ENCODE peak calls at places on chromosome 20, in seven cellular contexts. P is thoracic aorta; X is CD4-positive, alpha-beta T cell; G is A673; S is GM12878; Y is HFFc6; M is AG09319. A is an unnamed sample.

GRCh38 chr20:48827880-48828733 is at the start of gene PREX1:
- DNase-seq in X (peak; percentile 77), M (peak; percentile 54), Y (no peak), G (peak; percentile 96), P (no peak), S (no peak), A (peak; percentile 81)

GRCh38 chr20:9613871-9614270 is 99.5 kb downstream of the LAMP5 start:
- DNase-seq in S (no peak), Y (no peak), P (no peak), G (no peak), M (no peak), X (no peak), A (no peak)

GRCh38 chr20:10696650-10697049 is 22.9 kb upstream of the JAG1 start:
- DNase-seq in M (no peak), X (no peak), G (peak; percentile 35), S (no peak), Y (no peak), P (no peak), A (no peak)

GRCh38 chr20:61353261-61353995 is 101.4 kb downstream of the CDH4 start:
- DNase-seq in Y (no peak), S (no peak), G (no peak), P (no peak), M (no peak), X (no peak), A (peak; percentile 27)

GRCh38 chr20:20343886-20344381 is 24.0 kb upstream of the INSM1 start:
- DNase-seq in P (no peak), G (no peak), S (no peak), M (no peak), X (no peak), Y (no peak), A (no peak)

GRCh38 chr20:57807418-57808265 is 97.8 kb upstream of the PMEPA1 start:
- DNase-seq in P (no peak), G (no peak), Y (no peak), S (no peak), M (no peak), X (no peak), A (no peak)

GRCh38 chr20:62473200-62473585 is 2.6 kb downstream of the GATA5 start:
- DNase-seq in M (no peak), S (no peak), P (no peak), Y (no peak), G (no peak), X (no peak), A (no peak)

GRCh38 chr20:41616228-41616627 is 1.9 kb downstream of the CHD6 start:
- DNase-seq in P (no peak), S (no peak), G (no peak), M (no peak), Y (no peak), X (no peak), A (no peak)

GRCh38 chr20:62535282-62535811 is 59.6 kb upstream of the GATA5 start:
- DNase-seq in S (no peak), X (no peak), Y (no peak), G (no peak), P (no peak), M (no peak), A (no peak)

GRCh38 chr20:36285746-36286447 is 20.2 kb upstream of the DLGAP4 start:
- DNase-seq in P (no peak), M (no peak), S (no peak), Y (no peak), G (no peak), X (no peak), A (no peak)

GRCh38 chr20:54681869-54682268 is 206.5 kb downstream of the DOK5 start:
- DNase-seq in S (no peak), X (no peak), Y (no peak), G (no peak), M (no peak), P (no peak), A (no peak)

GRCh38 chr20:63314015-63314471 is 21.1 kb downstream of the COL20A1 start:
- DNase-seq in S (no peak), P (no peak), Y (no peak), G (no peak), X (no peak), M (no peak), A (no peak)

GRCh38 chr20:53262294-53262840 is 290.2 kb downstream of the TSHZ2 start:
- DNase-seq in X (no peak), G (peak; percentile 3), S (no peak), M (no peak), Y (no peak), P (no peak), A (no peak)

DNA sequence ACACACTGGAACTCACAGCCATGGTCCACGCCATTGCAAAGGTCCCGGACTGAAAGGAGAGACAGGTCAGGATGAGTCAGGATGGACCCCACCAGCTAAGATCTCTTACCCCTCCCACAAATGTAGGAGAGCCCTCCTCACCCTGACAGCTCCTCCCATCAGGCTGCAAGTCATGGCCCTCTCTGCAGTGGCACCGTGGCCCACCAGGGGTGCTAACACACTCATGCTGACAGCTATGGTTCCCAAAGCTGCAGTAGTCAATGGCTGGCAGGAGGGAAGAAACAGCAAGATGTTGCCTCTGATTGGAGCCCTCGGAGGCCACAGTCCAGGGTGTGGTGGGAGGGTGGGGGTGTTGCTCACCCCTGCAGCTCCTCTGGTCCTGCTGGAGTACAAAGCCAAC is 5.7 kb upstream of the RBPJL start:
- DNase-seq in P (no peak), Y (peak; percentile 32), G (peak; percentile 79), X (no peak), S (no peak), M (no peak), A (no peak)
- TF ChIP-seq CTCF in P (no peak), Y (peak; percentile 63), G (peak; percentile 60), X (no peak), S (peak; percentile 66), M (peak; percentile 6), A (peak; percentile 41)

DNA sequence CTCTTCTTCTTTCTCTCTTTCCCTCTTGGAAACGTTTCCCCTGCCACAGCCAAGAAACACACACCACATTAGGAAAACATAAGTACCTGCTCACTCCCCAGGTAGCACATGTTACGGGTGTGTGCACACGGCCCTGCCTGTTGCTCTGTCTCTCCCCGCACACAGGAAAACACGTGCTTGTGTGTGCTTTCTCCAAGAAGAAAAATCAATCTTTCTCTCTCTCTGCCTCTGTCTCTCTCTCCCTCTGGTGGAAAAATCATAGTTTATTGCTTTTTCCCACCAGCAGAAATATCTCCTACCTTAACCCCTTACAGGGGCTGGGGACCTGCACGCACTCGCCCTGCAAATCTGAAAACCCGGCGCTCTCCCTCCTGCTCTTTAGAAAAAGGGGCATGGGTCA is 102.3 kb downstream of the EDN3 start:
- DNase-seq in P (no peak), S (no peak), G (no peak), Y (no peak), X (no peak), M (no peak), A (no peak)
- TF ChIP-seq CTCF in P (no peak), S (no peak), G (no peak), Y (no peak), X (no peak), M (no peak), A (no peak)

GRCh38 chr20:25195014-25195961 is at the start of gene ENTPD6:
- DNase-seq in P (peak; percentile 50), G (peak; percentile 95), X (peak; percentile 91), Y (peak; percentile 67), M (peak; percentile 59), S (peak; percentile 63), A (peak; percentile 80)

GRCh38 chr20:25194333-25194972 is 1.1 kb upstream of the ENTPD6 start:
- DNase-seq in Y (no peak), P (no peak), X (no peak), M (no peak), S (no peak), G (no peak), A (no peak)

GRCh38 chr20:25196701-25197120 is 1.2 kb downstream of the ENTPD6 start:
- DNase-seq in Y (no peak), P (no peak), S (no peak), M (no peak), G (peak; percentile 21), X (no peak), A (no peak)

GRCh38 chr20:25197173-25197869 is 1.8 kb downstream of the ENTPD6 start:
- DNase-seq in Y (no peak), X (no peak), P (no peak), G (no peak), M (no peak), S (no peak), A (no peak)

DNA sequence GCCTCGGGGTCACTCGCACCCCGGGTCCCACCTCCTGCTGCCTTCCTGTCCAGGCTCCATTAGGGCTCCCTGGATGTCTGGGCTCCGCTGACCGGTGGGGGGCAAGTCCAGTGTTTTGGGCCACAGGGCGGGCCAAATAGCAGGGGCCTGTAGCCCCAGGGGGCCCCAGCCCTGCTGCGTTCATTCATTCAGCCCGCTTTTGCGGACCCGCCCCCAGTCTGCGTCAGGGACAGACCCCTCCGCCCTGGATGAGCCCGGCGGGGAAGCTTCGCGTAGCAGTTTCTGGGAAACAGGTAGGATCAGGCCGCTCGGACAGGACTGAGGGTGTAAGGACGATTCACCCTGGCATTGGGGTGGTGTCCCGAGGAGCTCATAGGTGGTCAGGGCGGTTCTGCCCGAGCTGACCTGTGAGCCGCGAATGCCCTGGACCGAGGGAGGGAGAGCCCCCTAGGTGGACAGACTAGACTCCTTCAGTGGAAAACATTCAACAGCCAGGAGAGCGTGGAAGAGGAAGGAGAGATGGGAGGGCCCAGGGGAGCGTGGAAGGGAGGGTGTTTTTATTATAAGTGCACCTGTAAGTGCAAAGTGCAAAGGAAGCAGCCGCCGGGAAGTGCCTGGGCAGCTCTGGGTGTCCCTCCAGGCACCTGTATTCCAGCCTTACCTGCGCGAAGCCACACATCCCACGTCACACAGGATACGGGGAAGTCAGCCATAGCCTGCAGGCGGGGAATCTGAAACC is 619 bp downstream of the ENTPD6 start:
- DNase-seq in X (no peak), S (no peak), Y (peak; percentile 6), P (no peak), M (no peak), G (peak; percentile 49), A (no peak)
- TF ChIP-seq CTCF in X (no peak), S (no peak), Y (no peak), P (no peak), M (no peak), G (no peak), A (no peak)

DNA sequence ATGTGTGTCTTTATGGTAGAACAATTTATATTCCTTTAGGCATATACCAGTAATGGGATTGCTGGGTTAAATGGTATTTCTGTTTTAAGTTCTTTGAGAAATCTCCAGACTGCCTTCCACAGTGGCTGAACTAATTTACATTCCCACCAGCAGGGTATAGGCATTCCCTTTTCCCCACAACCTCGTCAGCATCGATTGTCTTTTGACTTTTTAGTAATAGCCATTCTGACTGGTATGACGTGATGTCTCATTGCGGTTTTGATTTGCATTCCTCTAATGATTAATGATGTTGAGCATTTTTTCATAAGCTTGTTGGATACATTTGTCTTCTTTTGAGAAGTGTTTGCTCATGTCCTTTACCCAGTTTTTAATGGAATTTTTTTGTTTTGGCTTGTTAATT is 5.3 kb upstream of the TASP1 start:
- DNase-seq in M (no peak), P (no peak), X (no peak), Y (no peak), G (peak; percentile 23), S (no peak), A (no peak)
- TF ChIP-seq CTCF in M (no peak), P (no peak), X (no peak), Y (peak; percentile 40), G (no peak), S (no peak), A (no peak)

GRCh38 chr20:51172558-51173428 is 149.9 kb upstream of the KCNG1 start:
- DNase-seq in S (no peak), G (peak; percentile 10), X (no peak), M (no peak), Y (no peak), P (no peak), A (no peak)
- TF ChIP-seq CTCF in S (no peak), G (peak; percentile 10), X (no peak), M (no peak), Y (no peak), P (no peak), A (no peak)

A was measured in CD14-positive monocyte.